ENCODE peak calls at places on chromosome 5, in six cellular contexts. M is endothelial cell of umbilical vein; P is CD8-positive, alpha-beta T cell; B is astrocyte of the cerebellum; A is transverse colon; R is psoas muscle. X is an unnamed sample.

GRCh38 chr5:138665261-138665660 is 88.0 kb upstream of the CTNNA1 start:
- DNase-seq in M (no peak), P (no peak), B (no peak), A (no peak), R (no peak), X (no peak)

GRCh38 chr5:14560091-14560595 is 21.4 kb upstream of the OTULINL start:
- DNase-seq in M (no peak), P (no peak), B (no peak), A (peak), R (no peak), X (no peak)

GRCh38 chr5:56480305-56481146 is 247.4 kb upstream of the ANKRD55 start:
- DNase-seq in M (peak), P (peak), B (peak), A (peak), R (peak), X (no peak)

GRCh38 chr5:84378420-84378819 is 6.3 kb downstream of the EDIL3 start:
- DNase-seq in M (no peak), P (no peak), B (peak), A (no peak), R (no peak), X (peak)

GRCh38 chr5:77972545-77973252 is 196.6 kb upstream of the TBCA start:
- DNase-seq in M (no peak), P (no peak), B (no peak), A (no peak), R (no peak), X (no peak)

GRCh38 chr5:127386557-127386956 is 96.0 kb downstream of the MEGF10 start:
- DNase-seq in M (peak), P (no peak), B (peak), A (no peak), R (no peak), X (peak)

GRCh38 chr5:166625210-166625865 is 1666.1 kb upstream of the WWC1 start:
- DNase-seq in M (no peak), P (no peak), B (no peak), A (no peak), R (no peak), X (no peak)

GRCh38 chr5:41503860-41504259 is 6.5 kb downstream of the PLCXD3 start:
- DNase-seq in M (no peak), P (no peak), B (no peak), A (no peak), R (no peak), X (no peak)

GRCh38 chr5:171427318-171428167 is 8.1 kb downstream of the FGF18 start:
- DNase-seq in M (no peak), P (no peak), B (no peak), A (no peak), R (no peak), X (no peak)

GRCh38 chr5:95962785-95963184 is 1.1 kb upstream of the ELL2 start:
- DNase-seq in M (no peak), P (no peak), B (no peak), A (no peak), R (no peak), X (no peak)

GRCh38 chr5:67462150-67462549 is 265.6 kb upstream of the CD180 start:
- DNase-seq in M (no peak), P (no peak), B (no peak), A (no peak), R (no peak), X (no peak)

GRCh38 chr5:90657030-90657429 is 98.4 kb downstream of the ADGRV1 start:
- DNase-seq in M (no peak), P (no peak), B (no peak), A (no peak), R (no peak), X (no peak)

GRCh38 chr5:180563994-180564393 is 27.3 kb downstream of the SCGB3A1 start:
- DNase-seq in M (no peak), P (no peak), B (no peak), A (no peak), R (no peak), X (no peak)

GRCh38 chr5:59489551-59489950 is 404.0 kb downstream of the PDE4D start:
- DNase-seq in M (no peak), P (no peak), B (no peak), A (no peak), R (no peak), X (no peak)

GRCh38 chr5:77444356-77444755 is 47.8 kb downstream of the WDR41 start:
- DNase-seq in M (no peak), P (no peak), B (no peak), A (no peak), R (no peak), X (no peak)

GRCh38 chr5:18281947-18282557 is 647.8 kb downstream of the TAF11L14 start:
- DNase-seq in M (peak), P (no peak), B (peak), A (no peak), R (no peak), X (peak)

GRCh38 chr5:43354774-43355173 is 41.6 kb upstream of the HMGCS1 start:
- DNase-seq in M (no peak), P (no peak), B (no peak), A (no peak), R (no peak), X (no peak)

GRCh38 chr5:97534166-97534565 is 351.1 kb upstream of the RIOK2 start:
- DNase-seq in M (peak), P (no peak), B (peak), A (peak), R (no peak), X (peak)

DNA sequence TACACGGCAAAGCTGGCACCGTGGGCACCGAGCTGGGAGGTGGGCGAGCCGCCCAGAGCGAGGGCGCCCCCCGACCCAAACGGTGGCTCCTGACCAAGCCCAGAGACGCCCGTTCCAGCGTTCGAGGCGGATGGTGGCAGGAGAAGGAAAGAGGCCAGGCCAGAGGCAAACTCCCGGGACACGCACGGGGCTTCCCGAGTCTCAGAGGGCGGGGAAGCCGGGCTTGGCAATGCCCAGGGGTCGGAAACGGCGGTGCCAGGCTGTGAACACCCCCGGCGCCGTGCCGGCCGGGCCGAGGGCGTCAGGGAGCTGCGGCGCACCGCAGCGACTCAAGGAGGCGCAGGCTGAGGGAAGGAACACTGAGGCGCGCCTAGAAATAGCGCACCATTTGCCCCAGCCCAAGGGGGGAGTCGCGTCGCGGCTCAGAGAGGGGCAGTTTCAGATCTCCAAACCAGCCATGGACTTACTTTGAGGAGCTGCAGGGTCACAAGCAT is 397 bp downstream of the SPRY4 start:
- DNase-seq in M (no peak), P (no peak), B (no peak), A (no peak), R (no peak), X (no peak)
- TF ChIP-seq CTCF in M (peak), P (no peak), B (peak), A (no peak), R (peak), X (peak)

GRCh38 chr5:61732376-61732775 is 400.3 kb downstream of the ZSWIM6 start:
- DNase-seq in M (no peak), P (no peak), B (no peak), A (no peak), R (no peak), X (no peak)
- H3K4me3 ChIP-seq in M (no peak), P (no peak), B (peak), A (no peak), R (peak), X (no peak)

DNA sequence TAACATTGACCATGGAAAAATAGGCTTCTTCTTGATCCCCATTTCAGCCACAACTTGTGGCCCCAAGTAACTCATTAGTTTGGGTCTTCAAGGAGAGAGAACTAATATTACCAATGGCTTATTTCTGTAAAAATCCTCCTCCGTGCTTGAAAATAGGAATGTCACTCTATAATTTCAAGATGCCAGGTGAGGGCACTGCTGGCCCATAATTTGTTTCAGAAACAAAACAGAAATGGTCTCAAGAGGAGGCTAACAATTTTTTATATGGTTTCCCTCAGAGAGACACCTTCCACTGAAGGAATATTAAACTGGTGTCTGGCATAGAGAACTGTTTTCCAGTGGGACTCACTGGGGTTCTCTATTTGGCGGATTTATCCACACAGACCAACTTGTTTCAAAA is 437.0 kb upstream of the TRPC7 start:
- DNase-seq in M (peak), P (no peak), B (peak), A (no peak), R (no peak), X (no peak)
- TF ChIP-seq CTCF in M (no peak), P (no peak), B (peak), A (no peak), R (peak), X (peak)

DNA sequence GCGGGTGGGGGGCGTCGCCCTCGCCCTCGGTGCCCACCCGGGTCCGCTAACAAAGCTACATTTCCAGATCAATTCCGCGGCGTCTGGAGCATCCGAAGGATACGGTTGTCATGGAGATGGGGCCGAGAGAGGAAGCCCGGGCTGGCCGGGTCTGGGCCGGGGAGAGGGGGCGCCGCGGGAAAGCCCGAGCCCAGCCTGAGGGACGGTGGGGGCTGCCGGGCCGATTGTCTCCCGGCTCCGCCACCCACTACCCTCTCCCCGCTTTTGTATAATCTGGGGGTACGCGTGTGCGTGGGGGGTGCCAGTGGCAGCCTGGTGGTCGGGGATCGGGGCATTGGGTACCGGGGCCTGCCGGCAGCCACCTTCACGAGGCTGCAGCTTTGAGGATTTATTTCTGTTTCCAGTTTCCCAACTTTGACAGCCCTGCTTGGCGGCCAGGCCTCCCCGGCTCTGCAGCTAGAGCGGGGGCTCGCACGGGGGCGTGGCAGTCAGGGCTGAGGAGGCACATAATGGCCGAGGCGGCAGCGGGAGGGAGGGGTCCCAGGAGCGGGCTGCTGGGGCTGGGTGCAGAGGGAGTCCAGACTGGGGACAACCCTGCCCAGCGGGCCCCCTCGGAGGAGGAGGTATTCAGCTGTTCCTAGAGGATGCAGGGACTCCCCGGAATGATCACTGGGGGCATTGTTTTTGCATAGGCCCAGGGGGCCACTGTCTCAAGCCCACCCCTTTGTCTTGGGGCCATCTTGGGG is 626 bp downstream of the PSD2 start:
- DNase-seq in M (no peak), P (no peak), B (no peak), A (no peak), R (peak), X (no peak)
- H3K4me3 ChIP-seq in M (no peak), P (peak), B (no peak), A (peak), R (peak), X (no peak)